ENCODE peak calls at places on chromosomes 6 and 20, in seven cellular contexts. K is NCI-H748 treated with DMSO at 0.1 percent for 48 hours; B is B cell; P is neuronal stem cell; H is GM12865; O is NCI-H1105 treated with DMSO at 0.1 percent for 48 hours; Y is stimulated activated naive B cell treated with anti-CD40 and anti-IgM and Interleukin-4, amounts not matched to agents 10 μg/mL and 1 μg/mL and 100 μg/mL, for 72 hours. V is an unnamed sample.

GRCh38 chr6:32932132-32932868 is 8.5 kb downstream of the HLA-DMB start:
- DNase-seq in O (no peak), P (no peak), H (no peak), Y (no peak), K (no peak), B (no peak), V (no peak)

GRCh38 chr6:53959717-53960116 is 151.5 kb upstream of the MLIP start:
- DNase-seq in P (no peak), H (no peak), K (no peak), B (no peak), Y (no peak), O (no peak), V (no peak)

GRCh38 chr6:9039258-9039657 is 603.9 kb upstream of the SLC35B3 start:
- DNase-seq in O (no peak), H (no peak), B (no peak), Y (no peak), K (no peak), P (no peak), V (no peak)

GRCh38 chr20:45358282-45359068 is 4.5 kb upstream of the SYS1 start:
- DNase-seq in B (no peak), O (no peak), Y (no peak), P (no peak), H (no peak), K (no peak), V (no peak)

GRCh38 chr6:102936959-102937358 is 1543.5 kb downstream of the GRIK2 start:
- DNase-seq in Y (no peak), H (no peak), O (no peak), B (no peak), P (no peak), K (no peak), V (peak)

GRCh38 chr6:16405349-16405865 is 167.0 kb downstream of the GMPR start:
- DNase-seq in B (no peak), P (no peak), H (no peak), Y (no peak), K (no peak), O (no peak), V (no peak)

GRCh38 chr6:169145991-169146501 is 107.6 kb downstream of the THBS2 start:
- DNase-seq in O (no peak), Y (no peak), K (no peak), H (no peak), P (no peak), B (no peak), V (no peak)

GRCh38 chr6:135088818-135089809 is 34.5 kb upstream of the HBS1L start:
- DNase-seq in O (no peak), K (no peak), H (peak), P (no peak), B (no peak), Y (no peak), V (peak)

GRCh38 chr6:43444601-43445000 is 10.7 kb downstream of the DLK2 start:
- DNase-seq in Y (no peak), B (no peak), P (no peak), K (no peak), H (no peak), O (no peak), V (no peak)

GRCh38 chr6:93784794-93785757 is 365.7 kb upstream of the EPHA7 start:
- DNase-seq in B (no peak), P (no peak), K (no peak), O (no peak), H (no peak), Y (no peak), V (no peak)

GRCh38 chr20:3162080-3162611 is 2.5 kb upstream of the FASTKD5 start:
- DNase-seq in O (peak), P (no peak), K (no peak), Y (no peak), H (no peak), B (no peak), V (no peak)

GRCh38 chr6:15654250-15654649 is 8.6 kb downstream of the DTNBP1 start:
- DNase-seq in Y (no peak), P (no peak), H (no peak), K (no peak), B (no peak), O (no peak), V (no peak)

GRCh38 chr6:33718713-33719112 is 7.2 kb upstream of the UQCC2 start:
- DNase-seq in K (no peak), O (no peak), Y (no peak), P (no peak), B (no peak), H (peak), V (no peak)

GRCh38 chr6:132404736-132405135 is 3.5 kb upstream of the MOXD1 start:
- DNase-seq in B (no peak), Y (no peak), H (no peak), P (no peak), K (no peak), O (no peak), V (no peak)

GRCh38 chr6:41156001-41156400 is 1.9 kb upstream of the TREML1 start:
- DNase-seq in B (no peak), O (no peak), P (no peak), K (no peak), Y (no peak), H (no peak), V (no peak)

GRCh38 chr20:49677777-49678758 is 35.6 kb downstream of the B4GALT5 start:
- DNase-seq in O (no peak), K (no peak), B (no peak), H (no peak), P (no peak), Y (no peak), V (no peak)

GRCh38 chr6:52046456-52046855 is 41.0 kb downstream of the PKHD1 start:
- DNase-seq in P (no peak), K (no peak), O (no peak), Y (no peak), B (no peak), H (no peak), V (no peak)

GRCh38 chr6:93416575-93417420 is 2.6 kb downstream of the EPHA7 start:
- DNase-seq in B (peak), K (peak), O (peak), P (peak), Y (no peak), H (no peak), V (peak)

GRCh38 chr6:119887671-119888070 is 538.1 kb upstream of the MAN1A1 start:
- DNase-seq in K (no peak), P (no peak), O (no peak), H (no peak), Y (no peak), B (no peak), V (no peak)

GRCh38 chr6:159633196-159633595 is 59.8 kb downstream of the SOD2 start:
- DNase-seq in K (no peak), B (no peak), H (peak), O (no peak), P (no peak), Y (no peak), V (no peak)